ENCODE peak calls at places on chromosomes 16 and 17, in four cellular contexts. K, G, M and P are unnamed samples.

GRCh38 chr16:75621170-75621477 is 2.0 kb downstream of the ADAT1 start:
- DNase-seq in M (peak; percentile 46), K (peak; percentile 65), G (peak; percentile 65), P (peak; percentile 41)

GRCh38 chr17:64984776-64985521 is 65.7 kb upstream of the LRRC37A3 start:
- DNase-seq in M (no peak), K (peak; percentile 34), G (no peak), P (no peak)

GRCh38 chr17:28612531-28612930 is 1.5 kb downstream of the RSKR start:
- DNase-seq in K (no peak), G (no peak), M (no peak), P (no peak)

GRCh38 chr16:59412275-59412841 is 678.2 kb upstream of the GOT2 start:
- DNase-seq in M (peak; percentile 9), G (peak; percentile 35), K (peak; percentile 22), P (no peak)

GRCh38 chr17:48555183-48555615 is 10.3 kb upstream of the HOXB2 start:
- DNase-seq in G (peak; percentile 92), M (no peak), K (peak; percentile 90), P (no peak)

GRCh38 chr17:37392024-37392590 is 14.5 kb downstream of the ACACA start:
- DNase-seq in M (peak; percentile 54), G (peak; percentile 68), K (peak; percentile 92), P (peak; percentile 62)

GRCh38 chr16:8848939-8849391 is 19.8 kb downstream of the CARHSP1 start:
- DNase-seq in M (peak; percentile 82), K (peak; percentile 82), G (peak; percentile 65), P (no peak)

GRCh38 chr16:9049241-9049640 is 42.2 kb upstream of the HAPSTR1 start:
- DNase-seq in K (peak; percentile 80), M (peak; percentile 29), G (peak; percentile 78), P (no peak)

DNA sequence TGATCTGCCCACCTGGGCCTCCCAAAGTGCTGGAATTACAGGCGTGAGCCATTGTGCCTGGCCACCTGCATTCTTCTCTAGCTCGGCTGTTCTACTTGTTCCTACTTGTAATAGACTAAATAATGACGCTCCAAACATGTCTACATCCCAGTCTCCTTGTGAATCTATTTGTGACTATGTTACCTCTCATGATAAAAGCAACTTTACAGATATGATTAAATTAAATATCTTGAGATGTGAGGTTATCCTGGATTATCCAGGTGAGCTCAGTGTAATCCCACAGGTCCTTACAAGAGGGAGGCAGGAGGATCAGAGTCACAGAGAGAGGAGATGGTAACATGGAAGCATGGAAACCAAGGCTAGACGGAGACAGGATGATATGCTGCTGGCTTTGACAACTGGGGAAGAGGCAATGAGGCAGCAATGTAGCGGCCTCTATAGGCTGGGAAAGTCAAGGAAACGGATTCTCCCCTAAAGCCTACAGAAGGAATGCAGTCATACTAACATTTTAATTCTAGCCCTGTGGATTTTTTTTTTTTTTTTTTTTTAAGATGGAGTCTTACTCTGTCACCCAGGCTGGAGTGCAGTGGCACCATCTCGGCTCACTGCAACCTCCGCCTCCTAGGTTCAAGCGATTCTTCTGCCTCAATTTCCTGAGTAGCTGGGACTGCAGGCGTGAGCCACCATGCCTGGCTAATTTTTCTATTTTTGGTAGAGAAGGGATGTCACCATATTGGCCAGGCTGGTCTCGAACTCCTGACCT is 5.0 kb upstream of the LASP1 start:
- DNase-seq in M (peak; percentile 64), K (peak; percentile 76), G (peak; percentile 42), P (no peak)
- TF ChIP-seq CTCF in M (no peak), K (peak; percentile 62), G (peak; percentile 68), P (no peak)

GRCh38 chr16:401468-402348 is at the start of gene DECR2:
- DNase-seq in M (peak; percentile 89), K (peak; percentile 91), G (peak; percentile 86), P (peak; percentile 99)
- TF ChIP-seq CTCF in M (peak; percentile 55), K (no peak), G (peak; percentile 50), P (peak; percentile 54)

GRCh38 chr16:4902038-4902437 is 34.9 kb downstream of the PPL start:
- DNase-seq in M (no peak), K (no peak), G (no peak), P (no peak)

GRCh38 chr16:4900750-4901149 is 36.2 kb downstream of the PPL start:
- DNase-seq in G (no peak), M (no peak), K (no peak), P (no peak)

GRCh38 chr16:4904108-4904941 is 32.6 kb downstream of the PPL start:
- DNase-seq in M (no peak), K (no peak), G (no peak), P (no peak)

GRCh38 chr16:4908854-4909401 is 28.0 kb downstream of the PPL start:
- DNase-seq in K (no peak), G (no peak), M (no peak), P (no peak)

GRCh38 chr16:4904942-4905615 is 31.9 kb downstream of the PPL start:
- DNase-seq in K (no peak), M (no peak), G (no peak), P (no peak)
- TF ChIP-seq CTCF in K (no peak), M (no peak), G (no peak), P (no peak)

GRCh38 chr16:84959045-84959576 is 52.2 kb downstream of the ZDHHC7 start:
- DNase-seq in M (no peak), K (no peak), G (no peak), P (no peak)
- TF ChIP-seq CTCF in M (peak; percentile 20), K (peak; percentile 31), G (peak; percentile 31), P (no peak)

DNA sequence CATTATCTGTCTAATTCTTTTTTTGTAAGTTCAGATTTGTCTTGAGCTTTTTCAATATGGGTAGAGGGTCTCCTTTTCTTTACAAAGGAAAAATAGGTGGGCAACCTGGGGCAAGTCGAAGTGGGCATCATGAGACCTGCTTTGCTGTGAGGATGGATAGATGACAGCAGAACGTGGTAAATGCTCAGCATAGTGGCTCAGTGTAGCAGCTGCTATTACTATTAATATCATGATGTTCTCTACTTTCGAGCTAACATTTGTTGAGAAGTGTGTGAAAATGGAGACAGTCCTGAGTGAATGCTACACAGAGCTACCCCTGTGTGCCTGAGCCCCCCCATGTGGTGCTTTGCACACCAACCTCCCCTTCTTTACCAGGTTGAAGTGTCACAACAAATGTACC is 39.0 kb upstream of the LGALS9 start:
- DNase-seq in K (no peak), G (no peak), M (no peak), P (no peak)
- TF ChIP-seq CTCF in K (no peak), G (no peak), M (no peak), P (no peak)

GRCh38 chr16:27446721-27447120 is 44.7 kb downstream of the IL21R start:
- DNase-seq in G (no peak), M (no peak), K (no peak), P (no peak)

GRCh38 chr16:27448531-27449433 is 46.8 kb downstream of the IL21R start:
- DNase-seq in K (no peak), M (no peak), G (no peak), P (no peak)

GRCh38 chr16:27444470-27444869 is 42.5 kb downstream of the IL21R start:
- DNase-seq in M (no peak), G (no peak), K (no peak), P (no peak)

GRCh38 chr16:27444015-27444414 is 42.0 kb downstream of the IL21R start:
- DNase-seq in M (no peak), K (peak; percentile 65), G (peak; percentile 58), P (no peak)

GRCh38 chr16:27445502-27446175 is 43.7 kb downstream of the IL21R start:
- DNase-seq in M (no peak), G (no peak), K (no peak), P (no peak)
- TF ChIP-seq CTCF in M (no peak), G (peak; percentile 4), K (peak; percentile 7), P (no peak)

GRCh38 chr16:88948781-88949490 is 28.1 kb downstream of the CBFA2T3 start:
- DNase-seq in M (no peak), K (no peak), G (no peak), P (no peak)
- TF ChIP-seq CTCF in M (no peak), K (no peak), G (no peak), P (no peak)